ENCODE peak calls at places on chromosomes 4 and X, in seven cellular contexts. R is AG09309, P is cardiac muscle cell, J is AG10803, A is esophagus squamous epithelium, U is mucosa of descending colon, Z is tibial artery. G is an unnamed sample.

GRCh38 chr4:176721459-176721858 is 71.3 kb downstream of the VEGFC start:
- DNase-seq in R (no peak), P (no peak), J (no peak), U (no peak), A (no peak), Z (no peak), G (no peak)

GRCh38 chr4:18202510-18202909 is 181.0 kb upstream of the LCORL start:
- DNase-seq in A (no peak), R (no peak), U (no peak), P (no peak), J (no peak), Z (no peak), G (no peak)

GRCh38 chr4:152591361-152591760 is 55.5 kb upstream of the FBXW7 start:
- DNase-seq in U (peak), Z (no peak), A (no peak), R (no peak), J (peak), P (peak), G (peak)

GRCh38 chrX:30653415-30654131 is at the start of gene GK:
- DNase-seq in J (peak), P (no peak), U (no peak), Z (peak), A (no peak), R (no peak), G (peak)

GRCh38 chr4:44679060-44679459 is 840 bp downstream of the GUF1 start:
- DNase-seq in J (no peak), P (no peak), R (no peak), U (no peak), Z (no peak), A (no peak), G (no peak)

GRCh38 chrX:41889317-41890025 is 33.9 kb downstream of the CASK start:
- DNase-seq in Z (no peak), P (peak), J (peak), U (no peak), A (no peak), R (no peak), G (no peak)

GRCh38 chr4:7431696-7432530 is 2.8 kb downstream of the PSAPL1 start:
- DNase-seq in U (no peak), R (no peak), Z (peak), A (no peak), P (no peak), J (no peak), G (no peak)

GRCh38 chrX:145405012-145405411 is 157.7 kb downstream of the SPANXN1 start:
- DNase-seq in U (no peak), R (no peak), P (peak), J (peak), A (no peak), Z (no peak), G (no peak)

GRCh38 chr4:85828295-85828910 is 353.5 kb downstream of the ARHGAP24 start:
- DNase-seq in P (peak), R (no peak), A (no peak), U (no peak), Z (no peak), J (peak), G (no peak)

DNA sequence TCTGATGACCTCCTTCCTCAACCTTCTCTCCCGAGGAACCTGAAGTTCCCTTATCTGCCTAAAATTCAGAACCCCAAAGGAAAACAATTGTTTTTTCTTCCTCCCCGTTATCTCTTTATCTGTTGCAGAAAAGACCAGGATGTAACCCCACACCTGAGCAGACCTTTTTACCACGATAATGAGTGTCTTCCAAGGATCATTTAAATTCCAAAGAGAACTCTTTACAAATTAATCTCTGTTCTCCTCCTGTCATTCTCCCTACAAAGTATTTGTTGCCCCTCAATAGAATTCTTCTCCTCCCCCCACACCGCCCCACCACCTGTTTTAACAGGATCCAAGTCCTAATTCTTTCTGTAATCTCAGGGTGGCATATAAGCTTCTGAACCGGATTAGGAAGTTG is 78.5 kb upstream of the NLGN4X start:
- DNase-seq in A (no peak), P (no peak), Z (no peak), U (no peak), J (no peak), R (no peak), G (no peak)
- TF ChIP-seq CTCF in A (no peak), P (no peak), Z (no peak), U (no peak), J (no peak), R (no peak), G (no peak)

DNA sequence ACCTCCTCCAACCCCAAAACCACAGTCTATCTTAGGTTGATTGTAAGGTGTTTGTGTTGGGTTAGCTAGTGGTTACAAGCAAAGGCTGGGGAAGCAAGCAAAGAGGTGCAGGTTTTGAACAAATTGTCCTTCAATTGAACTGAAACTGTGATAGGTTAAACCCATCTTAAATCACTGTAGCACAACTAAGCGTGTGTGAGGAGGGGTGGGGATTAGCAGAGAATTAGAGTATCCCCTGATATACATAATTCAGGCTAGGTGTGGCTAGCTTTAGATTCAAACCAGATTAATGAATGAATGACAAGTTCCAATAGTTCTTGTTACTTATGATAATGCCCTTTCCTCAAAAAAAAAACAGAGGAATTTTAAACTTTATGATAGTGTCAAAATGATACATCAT is 191.0 kb upstream of the POF1B start:
- DNase-seq in Z (no peak), P (no peak), U (no peak), J (no peak), A (no peak), R (no peak), G (no peak)
- TF ChIP-seq CTCF in Z (no peak), P (no peak), U (no peak), J (no peak), A (no peak), R (no peak), G (no peak)

DNA sequence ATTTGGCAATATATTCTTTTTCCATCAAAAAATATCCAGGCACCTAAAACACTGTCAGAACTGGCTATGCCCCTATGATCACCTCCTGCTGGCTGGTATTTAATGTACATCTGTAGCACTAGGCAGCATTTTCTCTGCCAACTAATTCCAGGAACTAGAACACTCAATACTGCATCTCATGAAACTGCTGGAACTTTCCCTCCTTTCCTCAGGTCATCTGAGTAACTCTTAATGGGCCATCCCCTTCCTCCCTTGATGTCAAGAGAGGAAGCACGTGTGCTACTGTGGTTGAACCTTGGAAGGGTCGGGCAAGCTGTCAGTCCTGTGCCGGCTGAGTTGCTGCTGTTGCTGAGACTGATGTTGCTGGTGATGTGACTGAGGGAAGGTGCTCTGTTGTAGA is 39.4 kb downstream of the TMEM165 start:
- DNase-seq in R (no peak), A (no peak), P (peak), U (no peak), Z (no peak), J (no peak), G (no peak)
- TF ChIP-seq CTCF in R (peak), A (peak), P (peak), U (no peak), Z (no peak), J (peak), G (no peak)

GRCh38 chr4:94126669-94127068 is 81.0 kb upstream of the SMARCAD1 start:
- DNase-seq in A (no peak), Z (no peak), R (no peak), J (no peak), U (no peak), P (no peak), G (no peak)
- TF ChIP-seq CTCF in A (no peak), Z (no peak), R (no peak), J (peak), U (no peak), P (no peak), G (no peak)